ENCODE peak calls at places on chromosomes 1 and 21, in five cellular contexts. D, G, N, W and P are unnamed samples.

GRCh38 chr1:192729500-192729899 is 79.3 kb upstream of the RGS2 start:
- DNase-seq in D (no peak), G (no peak), N (no peak), W (no peak), P (no peak)

GRCh38 chr21:26117324-26117971 is 53.1 kb downstream of the APP start:
- DNase-seq in D (no peak), G (no peak), N (no peak), W (no peak), P (no peak)

GRCh38 chr1:109530457-109531204 is 9.0 kb upstream of the GPR61 start:
- DNase-seq in D (no peak), G (no peak), N (no peak), W (no peak), P (no peak)

GRCh38 chr1:42941640-42942330 is 16.9 kb downstream of the SLC2A1 start:
- DNase-seq in D (no peak), G (peak), N (peak), W (peak), P (peak)

GRCh38 chr1:224433671-224434446 is 738 bp downstream of the WDR26 start:
- DNase-seq in D (no peak), G (peak), N (peak), W (no peak), P (peak)

GRCh38 chr1:236394016-236394481 is at the start of gene EDARADD:
- DNase-seq in D (no peak), G (no peak), N (no peak), W (peak), P (no peak)

GRCh38 chr1:53654216-53655210 is 84.5 kb downstream of the GLIS1 start:
- DNase-seq in D (no peak), G (peak), N (peak), W (peak), P (peak)

GRCh38 chr1:200040516-200041138 is 13.1 kb downstream of the NR5A2 start:
- DNase-seq in D (no peak), G (no peak), N (no peak), W (no peak), P (no peak)